ENCODE peak calls at places on chromosomes 1 and 21, in four cellular contexts. A, O, V and H are unnamed samples.

GRCh38 chr1:31755197-31755611 is 8.9 kb downstream of the ADGRB2 start:
- DNase-seq in A (no peak), O (no peak), V (no peak), H (no peak)

GRCh38 chr1:247857069-247857985 is at the start of gene TRIM58:
- DNase-seq in A (peak), O (no peak), V (no peak), H (peak)

GRCh38 chr1:223837206-223837605 is 8.5 kb downstream of the TP53BP2 start:
- DNase-seq in A (no peak), O (no peak), V (no peak), H (peak)

GRCh38 chr21:41605178-41605933 is 97.4 kb upstream of the TMPRSS2 start:
- DNase-seq in A (no peak), O (peak), V (no peak), H (no peak)

GRCh38 chr1:156961709-156962108 is 41.3 kb downstream of the LRRC71 start:
- DNase-seq in A (peak), O (no peak), V (no peak), H (no peak)

GRCh38 chr1:204294371-204294770 is 65.4 kb downstream of the PLEKHA6 start:
- DNase-seq in A (no peak), O (peak), V (no peak), H (no peak)

GRCh38 chr1:241842565-241842964 is 5.4 kb upstream of the EXO1 start:
- DNase-seq in A (no peak), O (no peak), V (no peak), H (no peak)

GRCh38 chr1:215863796-215864195 is 296.7 kb downstream of the KCTD3 start:
- DNase-seq in A (no peak), O (no peak), V (no peak), H (no peak)

GRCh38 chr1:241101622-241102021 is 255.4 kb downstream of the RGS7 start:
- DNase-seq in A (no peak), O (no peak), V (no peak), H (no peak)

GRCh38 chr1:165467706-165468105 is 22.8 kb upstream of the RXRG start:
- DNase-seq in A (no peak), O (no peak), V (no peak), H (no peak)

GRCh38 chr1:78080767-78081166 is 35.0 kb downstream of the GIPC2 start:
- DNase-seq in A (no peak), O (no peak), V (no peak), H (no peak)

DNA sequence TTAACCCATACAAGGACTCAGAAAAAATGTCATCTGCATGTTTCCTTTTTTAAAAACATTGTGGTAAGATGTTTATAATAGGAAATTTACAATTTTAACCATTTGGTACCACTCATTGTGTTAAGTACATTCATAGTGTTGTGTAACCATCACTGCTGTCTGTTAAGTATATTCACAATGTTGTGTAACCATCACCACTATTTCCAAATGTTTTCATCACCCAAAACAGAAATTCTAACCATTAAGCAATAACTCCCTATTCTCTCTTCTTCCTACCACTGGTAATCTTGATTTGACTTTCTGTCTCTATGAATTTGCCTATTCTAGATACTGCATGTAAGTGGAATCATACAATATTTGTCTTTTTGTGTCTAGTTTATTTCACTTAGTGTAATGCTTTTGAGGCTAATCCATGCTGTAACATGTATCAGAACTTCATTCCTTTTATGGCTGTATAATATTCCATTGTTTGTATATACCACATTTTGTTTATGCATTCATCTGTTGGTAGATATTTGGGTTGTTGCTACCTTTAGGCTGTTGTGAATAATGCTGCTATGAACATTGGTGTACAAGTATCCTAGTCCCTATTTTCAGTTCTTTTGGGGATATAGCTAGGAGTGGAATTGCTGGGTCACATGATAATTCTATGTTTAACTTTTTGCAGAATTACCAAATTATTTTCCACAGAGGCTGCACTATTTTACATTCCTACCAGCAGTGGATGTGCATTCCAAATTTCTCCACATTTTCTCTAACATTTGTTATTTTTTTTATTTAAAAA is 14.1 kb downstream of the HIPK1 start:
- DNase-seq in A (no peak), O (no peak), V (no peak), H (no peak)
- TF ChIP-seq FOXM1 in A (no peak), O (no peak), V (no peak), H (no peak)

GRCh38 chr1:19910650-19911049 is 12.8 kb downstream of the PLA2G2E start:
- DNase-seq in A (no peak), O (no peak), V (no peak), H (no peak)

GRCh38 chr1:19909392-19909791 is 14.0 kb downstream of the PLA2G2E start:
- DNase-seq in A (no peak), O (no peak), V (no peak), H (no peak)

DNA sequence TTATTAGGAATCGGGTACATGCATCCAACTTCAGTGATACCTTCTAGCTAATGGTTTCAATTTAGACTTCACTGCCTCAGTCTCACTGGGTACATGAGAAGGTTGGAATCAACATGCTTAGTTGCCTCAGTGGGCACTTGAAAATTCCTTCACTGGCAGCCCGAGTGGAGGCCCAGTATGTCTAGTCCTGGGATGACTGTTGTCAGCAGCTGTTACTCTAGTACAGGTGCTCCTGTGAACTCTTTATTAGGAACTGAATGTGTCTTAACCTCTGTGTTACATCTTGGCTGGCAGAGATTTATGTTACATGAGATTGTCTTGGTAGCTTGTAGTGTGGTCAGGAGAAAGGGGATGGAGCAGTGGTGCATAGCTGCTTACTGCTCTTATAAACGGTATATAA is 13.4 kb downstream of the PLA2G2E start:
- DNase-seq in A (no peak), O (no peak), V (no peak), H (no peak)
- TF ChIP-seq FOXK2 in A (no peak), O (no peak), V (no peak), H (no peak)

GRCh38 chr1:162892916-162893714 is 32.1 kb upstream of the CCDC190 start:
- DNase-seq in A (no peak), O (peak), V (no peak), H (no peak)
- TF ChIP-seq FOXM1 in A (no peak), O (no peak), V (no peak), H (no peak)

GRCh38 chr1:36656838-36657237 is 174.1 kb upstream of the CSF3R start:
- DNase-seq in A (no peak), O (no peak), V (no peak), H (no peak)
- TF ChIP-seq FOXK2 in A (no peak), O (no peak), V (no peak), H (no peak)

GRCh38 chr1:206739411-206740076 is 31.0 kb upstream of the IL19 start:
- DNase-seq in A (no peak), O (no peak), V (peak), H (no peak)
- TF ChIP-seq FOXM1 in A (no peak), O (no peak), V (peak), H (no peak)

GRCh38 chr21:44454058-44454457 is 1.3 kb upstream of the LRRC3 start:
- DNase-seq in A (no peak), O (no peak), V (no peak), H (no peak)

GRCh38 chr21:44456915-44457736 is 1.8 kb downstream of the LRRC3 start:
- DNase-seq in A (no peak), O (no peak), V (no peak), H (no peak)

GRCh38 chr21:44456207-44456914 is 1.1 kb downstream of the LRRC3 start:
- DNase-seq in A (no peak), O (no peak), V (no peak), H (no peak)

GRCh38 chr21:44454747-44455523 is at the start of gene LRRC3:
- DNase-seq in A (peak), O (peak), V (peak), H (peak)

DNA sequence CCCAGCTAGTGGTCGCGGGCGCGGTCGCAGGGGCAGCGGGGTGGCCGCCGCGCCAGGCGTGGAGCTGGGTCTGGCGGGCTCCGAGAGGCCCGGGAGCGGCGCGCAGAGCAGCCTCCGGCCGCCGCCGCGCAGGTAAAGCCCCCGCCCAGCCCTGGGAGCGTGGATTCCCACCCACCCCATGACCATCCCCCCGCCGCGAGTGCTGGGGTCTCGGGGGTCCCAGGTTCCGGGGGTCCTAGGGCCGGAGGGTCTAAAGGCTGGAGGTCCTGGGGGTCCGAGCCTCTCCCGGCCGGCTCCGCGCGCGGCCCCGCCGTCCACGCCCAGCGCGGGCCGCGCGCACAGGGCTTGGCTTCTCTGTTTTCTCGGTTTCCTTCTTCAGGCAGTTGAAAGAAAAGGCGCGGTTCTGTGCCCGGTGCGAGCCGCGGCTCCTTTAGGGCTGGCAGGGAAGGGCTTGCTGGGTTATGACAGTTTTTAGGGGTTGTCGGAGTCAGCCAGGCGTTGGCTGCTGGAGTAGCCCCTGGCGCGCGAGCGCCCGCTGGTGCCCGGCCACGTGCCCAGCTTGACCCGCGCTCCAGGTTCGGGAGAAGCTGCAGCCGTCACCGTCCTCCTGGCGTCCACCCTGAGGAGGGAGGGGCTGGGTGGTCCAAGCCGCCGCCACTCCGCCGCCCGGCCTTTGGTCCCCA is 355 bp downstream of the LRRC3 start:
- DNase-seq in A (no peak), O (no peak), V (no peak), H (peak)
- TF ChIP-seq FOXK2 in A (no peak), O (no peak), V (no peak), H (no peak)

GRCh38 chr1:184615301-184615700 is 139.4 kb downstream of the EDEM3 start:
- DNase-seq in A (no peak), O (no peak), V (no peak), H (no peak)
- TF ChIP-seq FOXM1 in A (no peak), O (no peak), V (no peak), H (no peak)

DNA sequence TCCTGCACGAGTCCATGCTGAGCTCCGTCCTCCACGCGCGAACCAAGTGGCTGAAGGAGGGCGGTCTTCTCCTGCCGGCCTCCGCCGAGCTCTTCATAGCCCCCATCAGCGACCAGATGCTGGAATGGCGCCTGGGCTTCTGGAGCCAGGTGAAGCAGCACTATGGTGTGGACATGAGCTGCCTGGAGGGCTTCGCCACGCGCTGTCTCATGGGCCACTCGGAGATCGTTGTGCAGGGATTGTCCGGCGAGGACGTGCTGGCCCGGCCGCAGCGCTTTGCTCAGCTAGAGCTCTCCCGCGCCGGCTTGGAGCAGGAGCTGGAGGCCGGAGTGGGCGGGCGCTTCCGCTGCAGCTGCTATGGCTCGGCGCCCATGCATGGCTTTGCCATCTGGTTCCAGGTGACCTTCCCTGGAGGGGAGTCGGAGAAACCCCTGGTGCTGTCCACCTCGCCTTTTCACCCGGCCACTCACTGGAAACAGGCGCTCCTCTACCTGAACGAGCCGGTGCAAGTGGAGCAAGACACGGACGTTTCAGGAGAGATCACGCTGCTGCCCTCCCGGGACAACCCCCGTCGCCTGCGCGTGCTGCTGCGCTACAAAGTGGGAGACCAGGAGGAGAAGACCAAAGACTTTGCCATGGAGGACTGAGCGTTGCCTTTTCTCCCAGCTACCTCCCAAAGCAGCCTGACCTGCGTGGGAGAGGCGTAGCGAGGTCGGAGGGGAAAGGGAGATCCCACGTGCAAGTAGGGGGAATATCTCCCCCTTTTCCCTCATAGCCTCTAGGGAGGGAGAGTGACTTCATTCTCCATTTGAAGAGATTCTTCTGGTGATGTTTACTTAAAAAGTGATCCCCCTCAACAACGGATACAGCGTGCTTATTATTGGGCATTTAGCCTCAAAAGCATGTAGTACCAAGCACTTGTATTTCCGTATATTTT is 991 bp downstream of the PRMT6 start:
- DNase-seq in A (peak), O (peak), V (no peak), H (peak)
- TF ChIP-seq FOXK2 in A (no peak), O (no peak), V (no peak), H (no peak)

DNA sequence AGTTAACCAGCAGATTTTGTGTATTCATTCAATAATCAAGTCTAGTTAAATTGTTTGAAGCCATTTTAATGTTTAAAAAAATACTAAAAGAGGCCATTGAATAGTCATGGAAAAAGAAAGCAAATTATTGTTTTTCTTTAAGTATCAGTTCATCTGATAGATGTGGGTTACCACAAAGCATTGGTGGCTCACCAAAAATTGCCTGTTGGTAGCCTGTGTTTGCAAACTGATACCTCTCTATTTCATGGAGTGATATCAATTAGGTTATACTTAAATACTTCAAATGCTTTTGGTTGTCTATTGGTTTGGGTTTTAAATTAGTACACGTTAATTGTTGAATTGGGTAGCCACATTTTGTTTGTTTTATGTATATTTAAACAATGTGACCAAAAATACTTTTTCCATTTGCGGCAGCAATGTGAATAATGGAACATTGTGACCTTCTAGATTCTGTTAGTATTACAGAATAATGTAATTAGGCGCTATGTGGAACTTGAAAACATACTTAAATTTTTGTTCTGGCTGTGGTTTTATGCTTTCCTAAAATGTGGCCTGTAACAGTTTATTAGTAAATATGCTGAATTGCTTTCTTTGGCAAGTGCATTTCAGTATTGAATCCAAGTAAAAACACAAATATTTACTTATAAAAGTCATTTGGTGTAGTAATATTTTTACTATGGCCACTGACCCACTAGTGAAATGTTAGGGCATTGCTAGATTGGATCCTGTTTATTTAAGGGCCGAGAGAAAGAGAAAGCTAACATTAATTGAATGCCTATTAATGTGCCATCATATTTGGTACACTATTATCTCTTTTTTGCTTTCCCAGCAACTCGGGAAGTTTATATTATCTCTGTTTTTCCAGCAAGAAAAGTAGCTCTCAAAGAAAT is 37.0 kb upstream of the NBL1 start:
- DNase-seq in A (no peak), O (no peak), V (no peak), H (no peak)
- TF ChIP-seq FOXM1 in A (no peak), O (no peak), V (no peak), H (no peak)